ENCODE peak calls at places on chromosomes 3 and 15, in ten cellular contexts. S, I, V, L, H, E, K, X, T and F are unnamed samples.

GRCh38 chr3:58708116-58708791 is 41.7 kb upstream of the FAM3D start:
- DNase-seq in S (no peak), I (no peak), V (no peak), L (no peak), H (no peak), E (no peak), K (no peak), X (no peak), T (no peak), F (no peak)

GRCh38 chr3:163562625-163563024 is 1515.7 kb downstream of the SI start:
- DNase-seq in S (no peak), I (no peak), V (no peak), L (no peak), H (no peak), E (no peak), K (no peak), X (no peak), T (no peak), F (no peak)

GRCh38 chr3:157491136-157491535 is 12.1 kb downstream of the VEPH1 start:
- DNase-seq in S (no peak), I (no peak), V (no peak), L (no peak), H (no peak), E (no peak), K (no peak), X (no peak), T (no peak), F (no peak)

GRCh38 chr3:27653803-27654558 is 68.1 kb downstream of the EOMES start:
- DNase-seq in S (no peak), I (no peak), V (no peak), L (no peak), H (no peak), E (no peak), K (no peak), X (no peak), T (no peak), F (no peak)

GRCh38 chr3:160473233-160473632 is 23.6 kb upstream of the TRIM59 start:
- DNase-seq in S (no peak), I (no peak), V (no peak), L (no peak), H (no peak), E (no peak), K (no peak), X (no peak), T (no peak), F (no peak)

GRCh38 chr15:80242132-80242769 is 9.8 kb downstream of the CTXND1 start:
- DNase-seq in S (peak; percentile 37), I (no peak), V (no peak), L (no peak), H (peak; percentile 60), E (peak; percentile 19), K (no peak), X (peak; percentile 12), T (peak; percentile 77), F (no peak)

GRCh38 chr3:42159706-42160472 is 68.7 kb downstream of the TRAK1 start:
- DNase-seq in S (peak; percentile 49), I (no peak), V (peak; percentile 77), L (no peak), H (peak; percentile 64), E (peak; percentile 57), K (peak; percentile 74), X (peak; percentile 87), T (peak; percentile 82), F (no peak)

GRCh38 chr15:94584833-94585244 is 353.5 kb downstream of the MCTP2 start:
- DNase-seq in S (no peak), I (peak; percentile 18), V (no peak), L (no peak), H (no peak), E (no peak), K (no peak), X (no peak), T (no peak), F (peak; percentile 20)

GRCh38 chr3:45666729-45667440 is 22.3 kb upstream of the SACM1L start:
- DNase-seq in S (peak; percentile 77), I (no peak), V (no peak), L (no peak), H (no peak), E (no peak), K (no peak), X (no peak), T (no peak), F (peak; percentile 76)

GRCh38 chr15:24957691-24958090 is 2.9 kb downstream of the SNRPN start:
- DNase-seq in S (no peak), I (no peak), V (no peak), L (no peak), H (no peak), E (no peak), K (no peak), X (no peak), T (no peak), F (no peak)

GRCh38 chr15:24955549-24955929 is 752 bp downstream of the SNRPN start:
- DNase-seq in S (peak; percentile 36), I (peak; percentile 16), V (peak; percentile 82), L (no peak), H (no peak), E (peak; percentile 7), K (no peak), X (no peak), T (peak; percentile 40), F (peak; percentile 39)

GRCh38 chr15:24956131-24956838 is 1.5 kb downstream of the SNRPN start:
- DNase-seq in S (peak; percentile 84), I (peak; percentile 79), V (peak; percentile 91), L (no peak), H (peak; percentile 83), E (peak; percentile 82), K (peak; percentile 68), X (peak; percentile 78), T (peak; percentile 68), F (peak; percentile 87)

DNA sequence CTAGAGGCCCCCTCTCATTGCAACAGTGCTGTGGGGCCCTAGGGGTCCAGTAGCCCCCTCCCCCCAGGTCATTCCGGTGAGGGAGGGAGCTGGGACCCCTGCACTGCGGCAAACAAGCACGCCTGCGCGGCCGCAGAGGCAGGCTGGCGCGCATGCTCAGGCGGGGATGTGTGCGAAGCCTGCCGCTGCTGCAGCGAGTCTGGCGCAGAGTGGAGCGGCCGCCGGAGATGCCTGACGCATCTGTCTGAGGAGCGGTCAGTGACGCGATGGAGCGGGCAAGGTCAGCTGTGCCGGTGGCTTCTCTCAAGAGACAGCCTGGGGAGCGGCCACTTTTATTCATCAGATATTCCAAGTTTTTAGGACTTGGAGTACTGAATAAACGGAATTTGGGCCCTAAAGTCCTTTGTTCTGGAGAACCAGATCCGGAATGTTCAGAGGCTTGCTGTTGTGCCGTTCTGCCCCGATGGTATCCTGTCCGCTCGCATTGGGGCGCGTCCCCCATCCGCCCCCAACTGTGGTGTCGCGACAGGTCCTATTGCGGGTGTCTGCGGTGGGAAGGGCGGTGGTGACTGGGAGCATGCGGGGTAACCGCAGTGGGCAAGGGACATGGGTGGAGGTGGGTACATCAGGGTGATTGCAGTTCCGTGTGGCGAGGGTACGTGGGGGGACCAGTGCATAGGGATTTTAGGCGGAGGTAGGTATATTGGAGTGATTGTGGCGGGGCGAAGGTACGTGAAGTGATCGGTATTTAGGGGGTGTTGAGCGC is at the start of the genes SNRPN and SNURF:
- DNase-seq in S (peak; percentile 87), I (peak; percentile 69), V (peak; percentile 91), L (peak; percentile 20), H (peak; percentile 81), E (peak; percentile 74), K (peak; percentile 72), X (peak; percentile 76), T (peak; percentile 78), F (peak; percentile 89)
- TF ChIP-seq POLR2A in S (peak; percentile 12), I (peak; percentile 48), V (no peak), L (peak; percentile 74), H (peak; percentile 93), E (peak; percentile 86), K (peak; percentile 53), X (peak; percentile 76), T (peak; percentile 95), F (peak; percentile 91)

DNA sequence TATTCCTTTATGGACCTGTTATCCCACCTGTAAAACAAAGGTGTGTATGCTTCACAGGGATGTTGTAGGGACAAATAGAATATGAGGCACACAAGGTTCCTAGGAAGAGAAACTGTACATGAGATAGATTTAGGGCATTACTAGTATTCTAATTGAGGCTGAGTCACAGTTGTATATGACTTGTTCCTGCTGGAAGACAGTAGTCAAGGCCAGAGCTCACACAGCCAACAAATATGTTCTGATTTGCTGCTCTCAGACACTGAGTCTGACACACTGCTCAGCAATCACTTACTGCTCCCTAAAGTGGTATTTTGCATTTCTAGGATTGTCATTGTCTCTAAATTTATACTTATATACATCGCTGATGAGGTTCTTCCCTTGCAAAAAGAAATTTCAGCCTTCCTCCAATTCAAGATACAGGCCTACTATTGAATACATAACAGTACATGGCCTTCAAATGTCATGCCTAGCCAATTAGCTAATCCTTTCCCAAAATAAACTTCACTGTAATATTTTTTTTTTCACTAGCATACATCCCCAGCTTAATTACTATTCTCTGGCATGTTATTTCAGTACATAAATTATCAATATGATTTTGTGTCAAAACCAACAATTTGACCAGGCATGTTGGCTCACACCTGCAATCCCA is 69.8 kb downstream of the TIGIT start:
- DNase-seq in S (no peak), I (no peak), V (no peak), L (no peak), H (peak; percentile 11), E (no peak), K (no peak), X (no peak), T (no peak), F (peak; percentile 49)
- H3K27ac ChIP-seq in S (peak overlapping the region; percentile 76), I (peak overlapping the region; percentile 20), V (peak overlapping the region; percentile 28), L (no peak overlapping the region), H (no peak overlapping the region), E (no peak overlapping the region), K (peak overlapping the region; percentile 3), X (no peak overlapping the region), T (no peak overlapping the region), F (no peak overlapping the region)

GRCh38 chr3:179801263-179801662 is 148.4 kb downstream of the USP13 start:
- DNase-seq in S (no peak), I (no peak), V (no peak), L (no peak), H (no peak), E (peak; percentile 22), K (no peak), X (no peak), T (no peak), F (no peak)
- H3K4me3 ChIP-seq in S (no peak overlapping the region), I (no peak overlapping the region), V (no peak overlapping the region), L (no peak overlapping the region), H (no peak overlapping the region), E (no peak overlapping the region), K (no peak overlapping the region), X (no peak overlapping the region), T (no peak overlapping the region), F (no peak overlapping the region)

DNA sequence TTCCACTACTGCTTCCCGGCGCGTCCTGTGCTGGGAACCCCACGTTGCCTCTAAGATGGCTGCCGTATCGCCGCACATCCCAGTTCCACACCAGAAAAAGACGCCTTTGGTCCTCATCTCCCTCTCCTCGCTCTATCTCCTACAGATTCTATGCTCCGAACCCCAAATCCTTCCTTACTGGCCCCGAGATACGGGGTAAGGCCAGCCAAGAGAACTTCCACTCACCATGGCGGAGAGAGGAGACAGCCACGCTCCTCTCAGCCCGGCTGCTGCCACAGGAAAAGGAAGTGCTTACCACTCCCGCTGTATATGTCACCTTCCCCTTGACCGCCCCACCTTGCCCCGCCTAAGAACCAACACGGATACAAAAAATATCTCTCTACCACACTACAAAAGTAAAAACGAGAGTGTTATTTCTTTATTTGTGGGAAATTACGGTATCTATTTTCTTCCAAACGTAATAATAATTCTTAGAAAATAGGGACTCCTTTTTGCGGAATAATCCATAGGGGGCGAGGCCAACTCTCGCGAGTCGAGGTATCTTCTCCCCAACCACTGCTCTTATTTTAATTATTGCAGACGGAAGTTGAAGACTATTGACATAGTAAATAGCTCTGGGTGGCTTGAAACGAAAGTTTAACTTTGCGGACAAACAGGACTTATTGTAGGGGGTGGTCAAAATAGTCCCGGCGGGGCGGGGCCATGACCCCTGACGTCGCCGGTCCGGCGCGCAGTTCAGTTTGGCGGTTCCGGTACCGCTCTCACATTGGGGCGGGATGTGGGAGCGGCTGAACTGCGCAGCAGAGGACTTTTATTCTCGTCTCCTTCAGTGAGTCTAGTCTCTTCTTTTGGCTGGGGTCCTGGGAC is at the start of the genes RPL4 and ZWILCH:
- DNase-seq in S (peak; percentile 82), I (peak; percentile 79), V (peak; percentile 94), L (peak; percentile 21), H (peak; percentile 93), E (peak; percentile 83), K (peak; percentile 76), X (peak; percentile 82), T (peak; percentile 82), F (peak; percentile 73)
- TF ChIP-seq POLR2A in S (peak; percentile 42), I (peak; percentile 59), V (peak; percentile 94), L (peak; percentile 96), H (peak; percentile 98), E (peak; percentile 98), K (peak; percentile 96), X (peak; percentile 98), T (peak; percentile 98), F (peak; percentile 89)